ENCODE peak calls at places on chromosomes 3 and 15, in six cellular contexts. C, T, S, X, F and Z are unnamed samples.

GRCh38 chr3:141402476-141403171 is 34.3 kb downstream of the ZBTB38 start:
- DNase-seq in C (peak), T (peak), S (peak), X (peak), F (peak), Z (no peak)

GRCh38 chr3:217436-217835 is 20.9 kb downstream of the CHL1 start:
- DNase-seq in C (no peak), T (no peak), S (no peak), X (no peak), F (no peak), Z (no peak)

GRCh38 chr3:58563386-58564035 is 13.7 kb downstream of the FAM107A start:
- DNase-seq in C (no peak), T (no peak), S (no peak), X (no peak), F (no peak), Z (peak)

GRCh38 chr15:60374628-60375081 is 23.1 kb downstream of the ANXA2 start:
- DNase-seq in C (peak), T (peak), S (peak), X (peak), F (peak), Z (peak)

GRCh38 chr3:43155464-43156121 is 49.7 kb upstream of the POMGNT2 start:
- DNase-seq in C (peak), T (peak), S (no peak), X (peak), F (peak), Z (peak)

GRCh38 chr15:56242576-56243116 is 1.0 kb downstream of the RFX7 start:
- DNase-seq in C (no peak), T (peak), S (peak), X (peak), F (no peak), Z (no peak)

GRCh38 chr15:95663156-95663831 is 667.2 kb upstream of the NR2F2 start:
- DNase-seq in C (no peak), T (no peak), S (no peak), X (no peak), F (no peak), Z (no peak)

GRCh38 chr15:73116164-73116563 is 63.9 kb downstream of the NEO1 start:
- DNase-seq in C (no peak), T (no peak), S (no peak), X (no peak), F (no peak), Z (no peak)

GRCh38 chr15:92623435-92623834 is 32.1 kb downstream of the FAM174B start:
- DNase-seq in C (peak), T (peak), S (no peak), X (no peak), F (peak), Z (no peak)

GRCh38 chr3:172181936-172182708 is 142.7 kb downstream of the FNDC3B start:
- DNase-seq in C (no peak), T (no peak), S (no peak), X (peak), F (no peak), Z (no peak)

GRCh38 chr3:64290864-64291263 is 65.6 kb upstream of the PRICKLE2 start:
- DNase-seq in C (no peak), T (no peak), S (no peak), X (no peak), F (no peak), Z (no peak)

GRCh38 chr15:22851513-22851912 is 13.0 kb downstream of the NIPA2 start:
- DNase-seq in C (no peak), T (no peak), S (no peak), X (no peak), F (no peak), Z (no peak)

GRCh38 chr15:39202641-39203040 is 378.2 kb upstream of the THBS1 start:
- DNase-seq in C (no peak), T (no peak), S (no peak), X (no peak), F (no peak), Z (no peak)

GRCh38 chr3:123048480-123049237 is 18.2 kb upstream of the PDIA5 start:
- DNase-seq in C (no peak), T (no peak), S (no peak), X (no peak), F (no peak), Z (no peak)